ENCODE peak calls at places on chromosomes 5 and 9, in five cellular contexts. Y is tibial nerve, A is neural crest cell, B is A549, Q is nephron progenitor cell. D is an unnamed sample.
A peak's percentile ranks its signal among the peaks of the same experiment; 100 is the strongest.

GRCh38 chr5:138611295-138612220 is 36.4 kb upstream of the HSPA9 start:
- DNase-seq in Y (no peak), A (peak; percentile 41), B (no peak), Q (peak; percentile 58), D (peak; percentile 56)

GRCh38 chr5:144951001-144951400 is 780.3 kb downstream of the KCTD16 start:
- DNase-seq in Y (no peak), A (no peak), B (no peak), Q (no peak), D (no peak)

GRCh38 chr9:116064970-116065369 is 88.6 kb upstream of the PAPPA start:
- DNase-seq in Y (no peak), A (no peak), B (no peak), Q (no peak), D (no peak)

GRCh38 chr9:68793605-68794343 is 88.7 kb downstream of the PIP5K1B start:
- DNase-seq in Y (no peak), A (no peak), B (no peak), Q (no peak), D (no peak)

GRCh38 chr9:135098400-135099105 is 11.1 kb downstream of the OLFM1 start:
- DNase-seq in Y (no peak), A (peak; percentile 31), B (no peak), Q (peak; percentile 87), D (no peak)

GRCh38 chr9:14395300-14396082 is 81.5 kb upstream of the NFIB start:
- DNase-seq in Y (no peak), A (no peak), B (no peak), Q (no peak), D (peak; percentile 58)

GRCh38 chr5:81165493-81166119 is 67.5 kb upstream of the CKMT2 start:
- DNase-seq in Y (peak; percentile 69), A (peak; percentile 54), B (peak; percentile 71), Q (peak; percentile 64), D (peak; percentile 79)

GRCh38 chr5:55538621-55539020 is 3.9 kb upstream of the PLPP1 start:
- DNase-seq in Y (no peak), A (no peak), B (no peak), Q (no peak), D (no peak)

GRCh38 chr9:132237481-132237880 is 75.6 kb downstream of the NTNG2 start:
- DNase-seq in Y (no peak), A (no peak), B (peak; percentile 23), Q (no peak), D (no peak)

GRCh38 chr5:131321066-131321465 is 57.2 kb downstream of the CDC42SE2 start:
- DNase-seq in Y (no peak), A (no peak), B (no peak), Q (no peak), D (no peak)

GRCh38 chr5:169950333-169950732 is 30.0 kb downstream of the INSYN2B start:
- DNase-seq in Y (no peak), A (no peak), B (no peak), Q (no peak), D (no peak)

GRCh38 chr5:141948812-141949211 is 9.2 kb downstream of the PCDH12 start:
- DNase-seq in Y (no peak), A (no peak), B (no peak), Q (no peak), D (no peak)

GRCh38 chr5:123844873-123845272 is 332.9 kb downstream of the CSNK1G3 start:
- DNase-seq in Y (no peak), A (no peak), B (no peak), Q (no peak), D (no peak)

GRCh38 chr5:132074772-132075718 is 1.5 kb downstream of the CSF2 start:
- DNase-seq in Y (no peak), A (no peak), B (peak; percentile 14), Q (no peak), D (no peak)

GRCh38 chr5:58493136-58493535 is 1.9 kb downstream of the GAPT start:
- DNase-seq in Y (no peak), A (no peak), B (no peak), Q (no peak), D (no peak)

GRCh38 chr5:91212336-91213092 is 170.6 kb downstream of the ARRDC3 start:
- DNase-seq in Y (no peak), A (no peak), B (peak; percentile 29), Q (no peak), D (no peak)

GRCh38 chr9:126953089-126953809 is 38.7 kb downstream of the RALGPS1 start:
- DNase-seq in Y (no peak), A (no peak), B (no peak), Q (no peak), D (no peak)

GRCh38 chr9:129432671-129433154 is 188.2 kb downstream of the C9orf50 start:
- DNase-seq in Y (no peak), A (no peak), B (no peak), Q (no peak), D (no peak)

GRCh38 chr9:84271887-84272556 is 68.5 kb downstream of the SLC28A3 start:
- DNase-seq in Y (no peak), A (no peak), B (no peak), Q (no peak), D (no peak)

GRCh38 chr5:123454236-123454911 is 31.2 kb upstream of the CEP120 start:
- DNase-seq in Y (no peak), A (no peak), B (no peak), Q (no peak), D (no peak)

GRCh38 chr5:170216262-170216864 is 16.4 kb upstream of the C5orf58 start:
- DNase-seq in Y (no peak), A (peak; percentile 28), B (peak; percentile 77), Q (peak; percentile 21), D (peak; percentile 34)

GRCh38 chr5:159987031-159987674 is 21.8 kb upstream of the TTC1 start:
- DNase-seq in Y (peak; percentile 21), A (peak; percentile 61), B (peak; percentile 76), Q (peak; percentile 83), D (peak; percentile 88)

GRCh38 chr5:45696206-45696836 is at the start of gene HCN1:
- DNase-seq in Y (peak; percentile 33), A (peak; percentile 87), B (peak; percentile 65), Q (peak; percentile 92), D (peak; percentile 94)

GRCh38 chr5:112366987-112367386 is 52.1 kb downstream of the EPB41L4A start:
- DNase-seq in Y (no peak), A (no peak), B (peak; percentile 34), Q (no peak), D (no peak)
- TF ChIP-seq CTCF in Y (no peak), A (peak; percentile 54), B (no peak), Q (peak; percentile 30), D (peak; percentile 20)

GRCh38 chr5:6527749-6528455 is 79.2 kb downstream of the UBE2QL1 start:
- DNase-seq in Y (no peak), A (no peak), B (no peak), Q (no peak), D (no peak)

GRCh38 chr5:6522337-6522736 is 73.7 kb downstream of the UBE2QL1 start:
- DNase-seq in Y (no peak), A (no peak), B (no peak), Q (no peak), D (no peak)

GRCh38 chr5:6522983-6523382 is 74.3 kb downstream of the UBE2QL1 start:
- DNase-seq in Y (no peak), A (no peak), B (no peak), Q (no peak), D (no peak)

GRCh38 chr5:6525422-6525821 is 76.8 kb downstream of the UBE2QL1 start:
- DNase-seq in Y (no peak), A (no peak), B (no peak), Q (no peak), D (no peak)

DNA sequence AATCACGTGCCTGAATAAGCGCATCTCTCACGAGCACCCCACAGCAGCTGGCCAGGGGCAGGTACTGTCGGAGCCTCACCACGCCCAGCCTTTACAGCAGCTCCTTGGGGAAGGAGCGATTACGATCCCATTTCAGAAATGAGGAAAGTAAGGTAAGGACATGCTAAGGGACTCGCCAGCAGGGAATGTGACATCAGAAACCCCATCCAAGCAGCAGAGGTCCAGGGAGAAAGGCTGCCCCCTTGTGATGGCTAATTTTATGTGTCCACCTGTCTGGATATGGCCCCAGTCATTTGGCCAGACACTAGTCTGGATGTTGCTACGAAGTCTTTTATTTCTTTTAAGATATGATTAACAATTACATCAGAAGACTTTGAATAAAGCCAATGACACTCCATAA is 77.3 kb downstream of the UBE2QL1 start:
- DNase-seq in Y (no peak), A (peak; percentile 45), B (peak; percentile 38), Q (peak; percentile 42), D (peak; percentile 51)
- TF ChIP-seq CTCF in Y (no peak), A (peak; percentile 64), B (peak; percentile 37), Q (peak; percentile 52), D (peak; percentile 52)

DNA sequence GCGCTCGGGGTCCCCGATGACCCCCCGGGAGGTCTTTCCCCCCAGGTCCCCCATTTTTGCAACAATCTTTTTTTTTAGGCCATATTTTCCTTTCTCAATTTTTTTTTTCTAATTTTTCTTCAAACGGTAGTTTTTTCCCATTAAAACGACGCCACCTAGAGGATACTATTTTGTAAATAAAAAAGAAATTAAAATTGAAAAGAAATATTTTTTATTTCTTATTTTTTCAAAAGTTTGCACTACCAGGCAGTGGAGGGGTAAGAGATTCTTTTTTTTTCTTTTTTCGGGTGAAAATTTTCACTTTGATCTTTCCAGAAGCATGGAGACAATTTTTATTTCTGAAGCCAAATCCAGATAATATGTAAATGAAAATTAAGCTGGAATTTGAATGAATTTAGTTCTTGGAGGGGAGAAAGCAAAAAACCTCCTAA is 712 bp downstream of the ZNF618 start:
- DNase-seq in Y (no peak), A (no peak), B (no peak), Q (no peak), D (no peak)
- TF ChIP-seq CTCF in Y (peak; percentile 58), A (peak; percentile 72), B (peak; percentile 71), Q (peak; percentile 58), D (peak; percentile 73)

GRCh38 chr9:29211681-29212589 is 1638.7 kb upstream of the C9orf72 start:
- DNase-seq in Y (no peak), A (peak; percentile 64), B (peak; percentile 47), Q (peak; percentile 86), D (peak; percentile 86)
- TF ChIP-seq CTCF in Y (peak; percentile 59), A (peak; percentile 84), B (peak; percentile 69), Q (peak; percentile 58), D (peak; percentile 97)

GRCh38 chr9:122527193-122527592 is at the start of gene OR1N1:
- DNase-seq in Y (no peak), A (no peak), B (no peak), Q (no peak), D (no peak)
- TF ChIP-seq CTCF in Y (no peak), A (no peak), B (no peak), Q (no peak), D (no peak)

GRCh38 chr9:105473221-105473620 is 25.4 kb downstream of the FSD1L start:
- DNase-seq in Y (no peak), A (no peak), B (no peak), Q (no peak), D (no peak)

GRCh38 chr9:105479846-105480245 is 32.0 kb downstream of the FSD1L start:
- DNase-seq in Y (no peak), A (no peak), B (no peak), Q (no peak), D (no peak)

GRCh38 chr9:105475302-105475701 is 27.5 kb downstream of the FSD1L start:
- DNase-seq in Y (no peak), A (no peak), B (peak; percentile 30), Q (no peak), D (no peak)
- TF ChIP-seq CTCF in Y (no peak), A (peak; percentile 49), B (peak; percentile 37), Q (peak; percentile 29), D (peak; percentile 23)

GRCh38 chr5:163459888-163460561 is at the start of gene NUDCD2:
- DNase-seq in Y (peak; percentile 91), A (peak; percentile 93), B (peak; percentile 99), Q (peak; percentile 96), D (peak; percentile 97)
- TF ChIP-seq CTCF in Y (no peak), A (peak; percentile 46), B (peak; percentile 21), Q (no peak), D (no peak)